ENCODE peak calls at places on chromosome 18, in four cellular contexts. X is PC-3, K is astrocyte of the spinal cord, C is pancreas. V is an unnamed sample.

GRCh38 chr18:68121308-68121707 is 593.6 kb downstream of the TMX3 start:
- DNase-seq in X (peak; percentile 79), K (no peak), C (no peak), V (peak; percentile 52)

GRCh38 chr18:63237486-63237885 is 82.1 kb downstream of the BCL2 start:
- DNase-seq in X (peak; percentile 12), K (no peak), C (no peak), V (peak; percentile 66)

GRCh38 chr18:79769698-79770500 is 27.8 kb upstream of the KCNG2 start:
- DNase-seq in X (no peak), K (no peak), C (no peak), V (no peak)

GRCh38 chr18:31497404-31497710 is 620 bp upstream of the DSG2 start:
- DNase-seq in X (no peak), K (no peak), C (no peak), V (no peak)

GRCh38 chr18:40355701-40356100 is 1599.3 kb upstream of the PIK3C3 start:
- DNase-seq in X (peak; percentile 46), K (peak; percentile 29), C (no peak), V (peak; percentile 78)

GRCh38 chr18:24076950-24077349 is 61.9 kb upstream of the CABYR start:
- DNase-seq in X (no peak), K (no peak), C (no peak), V (no peak)

GRCh38 chr18:21262979-21263378 is 20.9 kb downstream of the GREB1L start:
- DNase-seq in X (no peak), K (no peak), C (no peak), V (no peak)

GRCh38 chr18:79613186-79613931 is 66.2 kb upstream of the CTDP1 start:
- DNase-seq in X (no peak), K (no peak), C (no peak), V (no peak)

GRCh38 chr18:28365406-28365805 is 188.5 kb upstream of the CDH2 start:
- DNase-seq in X (peak; percentile 93), K (peak; percentile 60), C (no peak), V (no peak)

GRCh38 chr18:31506024-31506742 is 8.2 kb downstream of the DSG2 start:
- DNase-seq in X (peak; percentile 24), K (peak; percentile 43), C (no peak), V (no peak)

GRCh38 chr18:7233398-7233797 is 2.5 kb downstream of the LRRC30 start:
- DNase-seq in X (no peak), K (no peak), C (no peak), V (no peak)

GRCh38 chr18:54672846-54673475 is 81.9 kb downstream of the DYNAP start:
- DNase-seq in X (peak; percentile 84), K (peak; percentile 31), C (no peak), V (peak; percentile 47)

GRCh38 chr18:57970356-57971095 is 73.5 kb upstream of the NEDD4L start:
- DNase-seq in X (peak; percentile 5), K (no peak), C (no peak), V (no peak)

GRCh38 chr18:62978251-62979049 is 263.1 kb downstream of the PHLPP1 start:
- DNase-seq in X (no peak), K (no peak), C (no peak), V (no peak)

GRCh38 chr18:78557371-78557770 is 422.2 kb upstream of the SALL3 start:
- DNase-seq in X (no peak), K (no peak), C (no peak), V (no peak)

GRCh38 chr18:42174909-42175308 is 219.9 kb downstream of the PIK3C3 start:
- DNase-seq in X (peak; percentile 6), K (peak; percentile 41), C (no peak), V (no peak)

GRCh38 chr18:75124967-75125358 is 84.0 kb downstream of the PTGR3 start:
- DNase-seq in X (peak; percentile 16), K (no peak), C (no peak), V (no peak)

GRCh38 chr18:36312806-36313395 is 15.4 kb downstream of the FHOD3 start:
- DNase-seq in X (no peak), K (no peak), C (no peak), V (no peak)

GRCh38 chr18:58400337-58400885 is 228.5 kb downstream of the ALPK2 start:
- DNase-seq in X (no peak), K (no peak), C (no peak), V (peak; percentile 88)

GRCh38 chr18:666628-667027 is 9.2 kb downstream of the TYMS start:
- DNase-seq in X (no peak), K (no peak), C (no peak), V (no peak)

GRCh38 chr18:33697498-33697897 is 119.5 kb downstream of the ASXL3 start:
- DNase-seq in X (no peak), K (no peak), C (no peak), V (peak; percentile 34)

GRCh38 chr18:43010611-43011010 is 104.9 kb downstream of the RIT2 start:
- DNase-seq in X (no peak), K (no peak), C (no peak), V (no peak)

GRCh38 chr18:23340661-23341060 is 112.4 kb upstream of the RIOK3 start:
- DNase-seq in X (no peak), K (no peak), C (no peak), V (peak; percentile 68)

GRCh38 chr18:40851014-40851429 is 1104.0 kb upstream of the PIK3C3 start:
- DNase-seq in X (peak; percentile 67), K (peak; percentile 73), C (no peak), V (no peak)

GRCh38 chr18:65659912-65660311 is 90.9 kb upstream of the CDH7 start:
- DNase-seq in X (peak; percentile 95), K (no peak), C (no peak), V (peak; percentile 4)

GRCh38 chr18:25350561-25351201 is 1.3 kb downstream of the ZNF521 start:
- DNase-seq in X (no peak), K (peak; percentile 56), C (no peak), V (peak; percentile 72)

GRCh38 chr18:25351280-25351772 is 640 bp downstream of the ZNF521 start:
- DNase-seq in X (no peak), K (peak; percentile 16), C (no peak), V (no peak)

GRCh38 chr18:25351773-25352628 is at the start of gene ZNF521:
- DNase-seq in X (peak; percentile 51), K (peak; percentile 93), C (peak; percentile 62), V (peak; percentile 96)

GRCh38 chr18:25353080-25353479 is 1.1 kb upstream of the ZNF521 start:
- DNase-seq in X (no peak), K (no peak), C (no peak), V (no peak)

DNA sequence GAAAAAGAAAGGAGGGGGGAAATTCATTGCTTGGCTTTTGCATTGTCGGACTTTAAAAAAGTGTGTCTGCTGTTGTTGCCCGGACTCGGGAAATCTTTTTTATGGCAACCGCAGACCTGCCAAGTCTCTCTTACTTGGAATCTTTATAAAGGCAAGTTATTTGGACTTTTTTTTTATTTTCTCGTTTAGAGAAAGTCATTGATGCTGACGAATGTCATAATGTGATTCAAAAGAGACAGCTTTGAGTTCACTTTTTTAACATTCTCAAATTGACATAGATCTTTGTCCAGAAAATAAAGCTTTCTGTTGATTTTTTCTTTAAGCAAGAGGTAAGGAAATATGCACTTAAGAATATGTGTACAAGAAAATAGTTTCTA is 651 bp upstream of the ZNF521 start:
- DNase-seq in X (no peak), K (no peak), C (no peak), V (no peak)
- H3K4me3 ChIP-seq in X (peak overlapping the region; percentile 57), K (peak overlapping the region; percentile 53), C (peak overlapping the region; percentile 55), V (peak overlapping the region; percentile 68)

DNA sequence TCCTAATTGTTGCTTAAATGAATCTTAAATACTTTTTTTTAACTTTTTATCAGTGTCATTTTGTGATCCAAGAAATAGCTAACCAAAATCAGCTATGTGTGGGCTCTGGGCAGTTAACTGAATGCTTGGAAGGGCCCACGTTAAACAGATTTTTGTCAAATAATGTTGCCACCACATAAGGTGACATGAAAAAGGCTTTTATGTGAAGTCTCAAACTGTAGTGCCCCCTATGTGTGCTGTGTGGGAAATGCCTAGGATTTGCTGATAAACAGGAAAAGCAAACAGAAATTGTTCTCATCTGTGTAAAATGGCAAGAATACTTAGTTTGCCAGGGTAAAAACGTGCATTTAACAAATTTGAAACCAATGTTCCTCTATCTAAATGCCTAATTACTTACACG is 242.2 kb downstream of the ZNF516 start:
- DNase-seq in X (no peak), K (peak; percentile 23), C (no peak), V (peak; percentile 30)
- TF ChIP-seq CTCF in X (peak; percentile 46), K (peak; percentile 54), C (no peak), V (peak; percentile 45)

GRCh38 chr18:35050004-35050623 is 8.9 kb downstream of the MAPRE2 start:
- DNase-seq in X (no peak), K (peak; percentile 30), C (no peak), V (no peak)
- H3K4me3 ChIP-seq in X (no peak overlapping the region), K (no peak overlapping the region), C (no peak overlapping the region), V (peak overlapping the region; percentile 10)

GRCh38 chr18:8705941-8706544 is 687 bp downstream of the MTCL1 start:
- DNase-seq in X (peak; percentile 10), K (no peak), C (no peak), V (peak; percentile 65)

GRCh38 chr18:8708670-8709069 is 3.3 kb downstream of the MTCL1 start:
- DNase-seq in X (no peak), K (no peak), C (no peak), V (no peak)

GRCh38 chr18:8706545-8706980 is 1.2 kb downstream of the MTCL1 start:
- DNase-seq in X (peak; percentile 11), K (peak; percentile 17), C (peak; percentile 29), V (no peak)

GRCh38 chr18:8707946-8708345 is 2.6 kb downstream of the MTCL1 start:
- DNase-seq in X (no peak), K (no peak), C (no peak), V (no peak)

GRCh38 chr18:8706981-8707940 is 1.9 kb downstream of the MTCL1 start:
- DNase-seq in X (peak; percentile 83), K (peak; percentile 79), C (peak; percentile 60), V (peak; percentile 66)
- TF ChIP-seq CTCF in X (peak; percentile 59), K (peak; percentile 44), C (no peak), V (no peak)

DNA sequence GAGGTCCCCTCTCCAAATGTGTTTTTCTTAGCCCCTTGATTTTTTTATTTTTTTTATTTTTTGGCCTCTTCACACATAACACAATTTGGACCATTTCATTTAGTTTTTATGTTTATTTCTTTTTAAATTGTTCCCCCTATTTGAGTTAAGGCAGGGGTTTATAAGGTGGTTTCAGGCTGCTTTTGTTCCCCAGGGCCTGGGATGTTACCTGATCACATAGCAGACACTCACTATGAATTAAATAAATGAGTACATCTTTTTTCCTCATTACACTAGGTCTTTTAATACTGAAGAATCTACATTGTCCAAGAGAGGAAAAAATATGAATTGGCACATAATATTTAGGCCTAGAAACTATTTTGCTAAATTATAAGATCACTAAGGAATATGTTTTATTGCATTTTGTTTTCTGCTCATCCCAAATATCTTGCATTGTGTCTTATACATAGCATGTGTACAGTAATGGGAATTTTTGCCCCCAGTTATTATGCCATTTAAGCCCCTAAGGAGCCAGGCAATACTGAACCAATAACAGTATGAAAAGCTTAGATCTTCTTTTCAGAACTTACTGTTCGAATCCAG is 112.4 kb upstream of the MAPRE2 start:
- DNase-seq in X (no peak), K (no peak), C (no peak), V (no peak)
- H3K4me3 ChIP-seq in X (no peak overlapping the region), K (no peak overlapping the region), C (no peak overlapping the region), V (no peak overlapping the region)

GRCh38 chr18:72726201-72726600 is 141.6 kb downstream of the NETO1 start:
- DNase-seq in X (no peak), K (no peak), C (no peak), V (no peak)
- TF ChIP-seq CTCF in X (no peak), K (no peak), C (no peak), V (no peak)

V was measured in foreskin fibroblast.